ENCODE peak calls at places on chromosomes 16 and 17, in ten cellular contexts. C is prostate gland, P is sigmoid colon, W is A549, J is heart left ventricle, U is right lobe of liver, F is HepG2, N is stomach, D is Peyer's patch, Z is transverse colon. I is an unnamed sample.

GRCh38 chr17:32298721-32299578 is 33.3 kb downstream of the RHBDL3 start:
- DNase-seq in F (no peak), W (no peak), U (no peak), N (no peak), J (no peak), D (no peak), P (no peak), Z (no peak), C (peak), I (no peak)

GRCh38 chr16:27326738-27327585 is 13.2 kb downstream of the IL4R start:
- DNase-seq in J (peak), C (peak), P (peak), U (peak), F (peak), W (peak), N (peak), Z (peak), D (peak), I (peak)

GRCh38 chr16:1871974-1872635 is at the start of gene MEIOB:
- DNase-seq in N (no peak), C (no peak), J (no peak), P (no peak), W (peak), Z (peak), F (no peak), D (no peak), U (no peak), I (peak)

GRCh38 chr17:42247734-42248133 is 28.5 kb downstream of the STAT5B start:
- DNase-seq in W (peak), Z (no peak), P (peak), N (no peak), U (no peak), C (no peak), F (peak), J (no peak), D (no peak), I (no peak)

GRCh38 chr16:17375388-17376304 is 95.1 kb downstream of the XYLT1 start:
- DNase-seq in F (no peak), D (no peak), C (peak), N (peak), Z (no peak), U (no peak), J (no peak), P (no peak), W (no peak), I (no peak)

GRCh38 chr17:74502866-74503265 is 28.4 kb downstream of the CD300LB start:
- DNase-seq in D (no peak), Z (no peak), N (peak), W (no peak), P (no peak), U (no peak), C (no peak), F (peak), J (no peak), I (no peak)

GRCh38 chr17:62974788-62975586 is 9.0 kb downstream of the TANC2 start:
- DNase-seq in C (no peak), U (no peak), F (no peak), J (no peak), D (no peak), W (no peak), N (no peak), Z (no peak), P (no peak), I (no peak)

GRCh38 chr16:88317619-88317977 is 65.2 kb upstream of the ZNF469 start:
- DNase-seq in D (no peak), W (no peak), Z (no peak), C (no peak), F (no peak), N (no peak), P (no peak), U (no peak), J (no peak), I (no peak)

GRCh38 chr17:67218385-67218950 is 26.5 kb downstream of the HELZ start:
- DNase-seq in D (no peak), J (no peak), F (no peak), P (no peak), Z (no peak), C (no peak), W (no peak), N (no peak), U (no peak), I (no peak)

GRCh38 chr16:54862529-54862928 is 68.1 kb upstream of the IRX5 start:
- DNase-seq in J (peak), U (no peak), Z (no peak), P (no peak), D (no peak), N (no peak), F (no peak), W (no peak), C (no peak), I (no peak)

GRCh38 chr17:57948555-57949420 is 6.4 kb downstream of the CUEDC1 start:
- DNase-seq in J (no peak), D (no peak), W (peak), Z (no peak), F (no peak), C (no peak), P (peak), U (no peak), N (no peak), I (peak)

GRCh38 chr17:57946798-57947358 is 8.3 kb downstream of the CUEDC1 start:
- DNase-seq in W (peak), J (peak), F (peak), U (peak), P (peak), D (peak), Z (peak), C (peak), N (peak), I (peak)

GRCh38 chr17:17840751-17841591 is 4.2 kb upstream of the SREBF1 start:
- DNase-seq in U (no peak), C (no peak), F (peak), P (no peak), N (no peak), Z (no peak), D (no peak), J (peak), W (no peak), I (peak)

GRCh38 chr16:74837056-74837455 is 62.4 kb upstream of the FA2H start:
- DNase-seq in F (no peak), N (no peak), C (peak), P (no peak), W (no peak), U (no peak), J (no peak), Z (no peak), D (no peak), I (peak)

GRCh38 chr17:4956493-4957061 is 5.7 kb downstream of the ENO3 start:
- DNase-seq in D (peak), W (no peak), Z (no peak), U (no peak), N (peak), P (no peak), C (no peak), J (no peak), F (no peak), I (no peak)

GRCh38 chr17:65332375-65332774 is 195.2 kb downstream of the RGS9 start:
- DNase-seq in C (no peak), F (no peak), N (no peak), D (no peak), J (no peak), Z (no peak), W (no peak), U (no peak), P (no peak), I (no peak)

GRCh38 chr17:16920628-16921020 is 51.3 kb downstream of the TNFRSF13B start:
- DNase-seq in F (no peak), U (peak), D (no peak), C (no peak), N (no peak), P (peak), Z (peak), J (no peak), W (no peak), I (no peak)

GRCh38 chr17:17343896-17344506 is 40.8 kb downstream of the NT5M start:
- DNase-seq in W (no peak), J (no peak), P (peak), D (no peak), Z (no peak), U (peak), F (no peak), C (no peak), N (peak), I (no peak)

GRCh38 chr17:79591695-79592094 is 19.2 kb downstream of the RBFOX3 start:
- DNase-seq in C (no peak), Z (no peak), W (no peak), J (no peak), F (no peak), U (no peak), P (no peak), D (no peak), N (no peak), I (no peak)

GRCh38 chr17:6755731-6756184 is at the start of gene XAF1:
- DNase-seq in W (no peak), D (peak), N (peak), U (peak), Z (peak), C (peak), J (peak), F (no peak), P (peak), I (peak)

GRCh38 chr17:82296511-82297279 is 20.7 kb downstream of the CD7 start:
- DNase-seq in C (no peak), P (no peak), U (no peak), F (no peak), Z (no peak), J (no peak), W (no peak), N (no peak), D (no peak), I (no peak)
- H3K4me3 ChIP-seq in C (peak), P (peak), U (no peak), F (no peak), Z (no peak), J (no peak), W (peak), N (no peak), D (peak), I (no peak)

DNA sequence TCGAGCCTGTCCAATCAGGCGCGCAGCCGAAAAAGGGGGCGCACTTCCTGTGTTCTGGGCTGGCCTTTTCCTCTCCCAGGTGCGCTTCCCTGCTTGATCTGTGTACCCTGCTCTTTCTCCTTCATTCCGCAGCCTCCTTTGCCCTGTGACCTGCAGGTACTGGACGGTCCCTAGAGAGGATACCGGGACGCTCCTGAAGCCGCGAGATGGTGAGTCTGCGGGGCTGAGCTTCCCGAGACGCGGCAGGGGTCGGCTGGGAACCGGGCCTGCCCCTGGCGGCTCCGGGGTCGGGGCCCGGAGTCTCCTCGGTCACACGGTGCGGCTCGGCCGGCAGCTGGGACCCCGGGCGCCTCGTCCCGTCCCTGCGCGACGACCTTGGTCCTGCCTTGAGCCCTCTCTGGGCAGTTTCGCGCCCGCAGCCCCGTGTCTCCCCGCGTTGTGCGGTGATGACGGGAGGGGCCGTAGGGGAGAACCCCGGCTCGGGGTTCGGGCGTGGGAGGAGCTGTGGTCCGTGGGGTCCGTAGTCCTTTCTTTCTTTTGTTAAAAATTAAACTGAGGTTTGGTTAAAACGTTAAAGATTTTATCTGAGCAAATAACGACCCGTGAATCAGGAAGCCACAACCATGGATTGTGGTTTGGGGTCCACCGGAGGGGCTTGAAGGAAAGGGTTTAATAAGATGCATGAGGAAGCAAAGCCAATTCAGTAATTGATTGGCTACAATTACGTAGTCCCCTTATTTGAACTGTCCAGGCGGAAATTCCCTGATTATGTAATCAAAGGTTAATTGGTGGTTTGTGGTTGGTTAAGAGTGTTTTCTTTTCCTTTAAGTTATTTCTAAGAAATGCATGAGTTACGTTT is 172.8 kb upstream of the ZNF267 start:
- DNase-seq in D (peak), C (peak), W (peak), J (peak), P (peak), U (peak), Z (peak), F (peak), N (peak), I (no peak)
- TF ChIP-seq POLR2A in D (peak), C (no peak), W (peak), J (peak), P (no peak), U (peak), Z (peak), F (peak), N (no peak), I (no peak)

DNA sequence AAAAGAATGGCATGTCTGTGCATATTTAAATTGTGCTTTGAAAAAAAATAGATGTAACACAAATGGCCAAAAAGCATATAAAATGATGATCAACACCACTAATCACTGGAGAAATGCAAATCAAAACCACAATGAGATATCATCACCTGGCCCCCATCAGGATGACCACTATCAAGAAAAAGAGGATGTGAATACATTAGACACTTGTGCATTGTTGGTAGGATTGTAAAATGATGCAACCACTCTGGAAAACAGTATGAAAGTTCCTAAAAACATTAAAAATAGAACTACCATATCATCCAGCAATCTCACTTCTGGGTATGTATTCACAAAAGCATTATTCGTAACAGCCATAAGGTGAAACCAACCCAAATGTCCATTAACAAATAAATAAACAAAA is 91.5 kb downstream of the SPAG9 start:
- DNase-seq in W (no peak), D (no peak), Z (no peak), N (no peak), J (no peak), U (no peak), C (no peak), F (no peak), P (no peak), I (no peak)
- H3K4me3 ChIP-seq in W (no peak), D (no peak), Z (no peak), N (no peak), J (no peak), U (no peak), C (no peak), F (no peak), P (no peak), I (no peak)

GRCh38 chr17:44202756-44203155 is 3.1 kb upstream of the ATXN7L3 start:
- DNase-seq in C (no peak), D (no peak), Z (no peak), J (no peak), P (no peak), W (no peak), F (no peak), U (peak), N (no peak), I (no peak)

GRCh38 chr17:44206825-44207155 is 7.1 kb upstream of the ATXN7L3 start:
- DNase-seq in Z (no peak), C (no peak), N (no peak), D (no peak), F (no peak), P (no peak), U (no peak), W (no peak), J (no peak), I (no peak)

GRCh38 chr17:44205962-44206824 is 6.5 kb upstream of the ATXN7L3 start:
- DNase-seq in N (no peak), J (no peak), P (no peak), C (no peak), D (no peak), F (no peak), Z (no peak), U (no peak), W (peak), I (no peak)

GRCh38 chr17:44203731-44204452 is 4.2 kb upstream of the ATXN7L3 start:
- DNase-seq in Z (peak), C (no peak), D (peak), P (no peak), J (no peak), F (peak), W (peak), N (no peak), U (no peak), I (peak)

GRCh38 chr17:44204453-44204882 is 4.8 kb upstream of the ATXN7L3 start:
- DNase-seq in C (no peak), F (no peak), P (no peak), N (no peak), J (no peak), D (no peak), Z (no peak), W (no peak), U (no peak), I (no peak)
- TF ChIP-seq POLR2A in C (no peak), F (no peak), P (no peak), N (no peak), J (no peak), D (no peak), Z (no peak), W (no peak), U (no peak), I (no peak)

GRCh38 chr17:38454528-38454927 is 26.3 kb downstream of the ARHGAP23 start:
- DNase-seq in N (peak), F (no peak), W (peak), Z (peak), U (peak), C (peak), D (peak), P (peak), J (peak), I (peak)

GRCh38 chr17:38457577-38458371 is 29.5 kb downstream of the ARHGAP23 start:
- DNase-seq in U (peak), W (no peak), N (no peak), D (no peak), J (no peak), F (no peak), P (no peak), C (no peak), Z (no peak), I (no peak)

GRCh38 chr17:38453951-38454421 is 25.7 kb downstream of the ARHGAP23 start:
- DNase-seq in W (peak), C (peak), D (no peak), F (no peak), N (no peak), P (no peak), J (peak), U (peak), Z (no peak), I (no peak)

GRCh38 chr17:38456031-38456815 is 28.0 kb downstream of the ARHGAP23 start:
- DNase-seq in C (no peak), P (no peak), U (peak), J (no peak), D (no peak), F (no peak), W (no peak), Z (no peak), N (no peak), I (peak)

DNA sequence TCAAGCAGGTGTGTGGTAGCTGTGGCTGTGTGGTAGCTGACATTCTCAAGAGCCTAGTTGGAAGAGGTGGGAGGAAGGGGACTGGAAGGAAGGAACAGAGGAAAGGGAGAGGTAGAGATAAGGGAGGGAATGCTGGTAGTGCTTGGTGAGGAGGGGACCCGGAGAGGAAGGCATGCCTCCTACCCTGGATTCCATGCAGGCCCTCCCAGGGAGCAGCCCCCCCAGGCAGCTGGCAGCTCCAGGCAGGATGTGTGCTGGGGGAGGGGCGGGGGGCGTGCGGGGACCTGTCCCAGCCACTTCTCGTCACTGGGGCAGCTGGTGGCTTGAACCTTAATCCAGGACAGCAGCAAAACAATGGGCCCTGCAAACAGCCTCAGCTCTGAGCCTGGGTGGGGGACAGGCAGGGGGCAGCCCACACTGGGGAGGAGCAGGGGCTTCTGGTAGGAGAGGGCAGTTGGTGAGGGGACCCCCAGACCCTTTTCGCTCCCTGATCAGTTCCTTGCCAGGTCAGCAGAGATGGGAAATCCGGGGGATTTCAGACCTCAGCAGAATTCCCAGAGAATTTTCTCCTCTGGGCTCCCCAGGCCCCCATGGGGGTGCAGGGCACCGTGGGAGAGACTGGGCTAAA is 27.1 kb downstream of the ARHGAP23 start:
- DNase-seq in C (peak), W (no peak), N (no peak), D (no peak), U (peak), J (no peak), P (no peak), F (no peak), Z (no peak), I (peak)
- H3K4me3 ChIP-seq in C (no peak), W (no peak), N (no peak), D (no peak), U (no peak), J (no peak), P (no peak), F (no peak), Z (no peak), I (no peak)

DNA sequence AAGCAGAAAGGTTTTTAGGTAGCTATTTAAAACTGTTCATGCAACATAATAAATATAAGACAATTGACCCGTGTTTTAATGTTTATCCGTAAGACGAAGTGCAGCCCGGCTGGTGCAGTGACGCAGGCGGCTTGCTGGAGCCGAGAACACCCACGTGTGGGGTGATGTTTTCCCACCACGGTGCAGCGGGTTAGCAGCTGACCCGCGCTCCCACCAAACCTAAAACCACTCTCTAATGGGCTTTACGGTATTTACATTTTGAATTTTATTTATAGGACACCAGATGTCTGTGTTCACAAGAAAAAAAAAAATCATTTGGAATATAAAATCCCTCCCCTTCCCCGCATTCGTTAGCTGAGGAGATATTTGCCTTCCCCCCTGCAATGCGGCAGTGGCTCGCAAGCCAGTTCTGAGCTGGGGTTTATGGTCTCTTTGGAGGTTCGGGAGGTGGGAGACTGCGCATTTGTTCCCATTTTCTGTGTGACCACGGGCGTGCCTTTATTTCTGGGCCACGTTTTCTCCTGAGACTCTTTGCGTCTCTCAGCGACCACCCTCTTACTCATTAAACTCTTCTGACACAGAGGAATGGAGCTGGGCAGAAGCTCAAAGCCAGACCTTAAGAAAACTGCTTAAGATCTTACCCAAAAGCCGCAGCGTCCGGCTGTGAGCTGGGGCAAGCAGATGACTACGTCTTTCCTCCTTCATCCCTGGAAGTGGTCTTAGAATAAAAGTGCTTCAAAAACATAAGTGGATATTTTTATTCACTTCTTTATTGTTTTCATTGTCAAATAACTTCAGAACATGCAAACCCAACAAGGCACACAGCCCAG is 301.1 kb downstream of the IRF8 start:
- DNase-seq in U (no peak), Z (peak), J (no peak), F (no peak), C (no peak), P (peak), N (no peak), W (no peak), D (no peak), I (no peak)
- TF ChIP-seq POLR2A in U (no peak), Z (peak), J (no peak), F (no peak), C (no peak), P (no peak), N (no peak), W (no peak), D (no peak), I (no peak)

GRCh38 chr17:78355701-78356100 is 4.2 kb downstream of the SOCS3 start:
- DNase-seq in C (no peak), U (peak), Z (no peak), F (no peak), D (no peak), W (no peak), J (no peak), N (no peak), P (no peak), I (no peak)
- H3K4me3 ChIP-seq in C (no peak), U (no peak), Z (no peak), F (no peak), D (peak), W (no peak), J (no peak), N (no peak), P (no peak), I (no peak)

I was measured in endothelial cell of umbilical vein.